ENCODE peak calls at places on chromosomes 2 and 18, in four cellular contexts. T is SK-N-SH, L is NB4, E is K562. X is an unnamed sample.

GRCh38 chr18:5582849-5583667 is 39.3 kb upstream of the EPB41L3 start:
- DNase-seq in T (no peak), L (no peak), E (no peak), X (no peak)

GRCh38 chr18:38006541-38006940 is 440.9 kb upstream of the CELF4 start:
- DNase-seq in T (no peak), L (no peak), E (no peak), X (no peak)

GRCh38 chr2:37365669-37366068 is 21.2 kb downstream of the QPCT start:
- DNase-seq in T (no peak), L (no peak), E (no peak), X (no peak)

GRCh38 chr18:42437001-42437400 is 482.0 kb downstream of the PIK3C3 start:
- DNase-seq in T (no peak), L (no peak), E (no peak), X (no peak)

GRCh38 chr2:138766464-138766863 is 13.7 kb downstream of the NXPH2 start:
- DNase-seq in T (no peak), L (no peak), E (no peak), X (no peak)

GRCh38 chr2:226031962-226032441 is 632.5 kb downstream of the NYAP2 start:
- DNase-seq in T (peak), L (peak), E (no peak), X (no peak)

GRCh38 chr18:73283788-73284187 is 416.0 kb upstream of the NETO1 start:
- DNase-seq in T (no peak), L (no peak), E (no peak), X (no peak)

GRCh38 chr2:9627310-9627709 is 3.5 kb downstream of the YWHAQ start:
- DNase-seq in T (no peak), L (peak), E (peak), X (no peak)

GRCh38 chr2:170076189-170076588 is 101.8 kb upstream of the MYO3B start:
- DNase-seq in T (no peak), L (no peak), E (no peak), X (no peak)

GRCh38 chr2:239168575-239168974 is 232.2 kb downstream of the HDAC4 start:
- DNase-seq in T (no peak), L (no peak), E (no peak), X (no peak)

GRCh38 chr18:72543362-72544055 is 633 bp downstream of the CBLN2 start:
- DNase-seq in T (peak), L (no peak), E (no peak), X (peak)

GRCh38 chr2:105156166-105156565 is 85.4 kb upstream of the GPR45 start:
- DNase-seq in T (no peak), L (no peak), E (no peak), X (no peak)

GRCh38 chr2:54047076-54047475 is 68.3 kb upstream of the ACYP2 start:
- DNase-seq in T (no peak), L (no peak), E (no peak), X (no peak)

GRCh38 chr2:40244251-40245010 is 207.5 kb downstream of the SLC8A1 start:
- DNase-seq in T (peak), L (peak), E (peak), X (peak)

GRCh38 chr18:23259701-23260661 is 124.7 kb downstream of the CABLES1 start:
- DNase-seq in T (peak), L (peak), E (peak), X (peak)

GRCh38 chr2:26008851-26009566 is 24.9 kb upstream of the RAB10 start:
- DNase-seq in T (no peak), L (peak), E (peak), X (no peak)

GRCh38 chr2:45458909-45459563 is 152.0 kb downstream of the SRBD1 start:
- DNase-seq in T (no peak), L (peak), E (peak), X (no peak)

GRCh38 chr2:207532676-207533075 is 2.9 kb downstream of the CREB1 start:
- DNase-seq in T (no peak), L (no peak), E (no peak), X (no peak)

GRCh38 chr2:161988589-161988988 is 85.4 kb downstream of the DPP4 start:
- DNase-seq in T (no peak), L (no peak), E (peak), X (peak)

GRCh38 chr2:202104286-202104870 is 31.3 kb downstream of the KIAA2012 start:
- DNase-seq in T (peak), L (peak), E (peak), X (peak)

GRCh38 chr2:127627740-127628571 is 18.0 kb upstream of the GPR17 start:
- DNase-seq in T (no peak), L (no peak), E (no peak), X (no peak)

GRCh38 chr18:11992096-11992785 is 10.9 kb downstream of the IMPA2 start:
- DNase-seq in T (no peak), L (no peak), E (no peak), X (no peak)

GRCh38 chr2:98433363-98433964 is 11.2 kb upstream of the INPP4A start:
- DNase-seq in T (no peak), L (no peak), E (no peak), X (no peak)

GRCh38 chr2:72803151-72803550 is 22.7 kb downstream of the EXOC6B start:
- DNase-seq in T (no peak), L (no peak), E (no peak), X (no peak)

GRCh38 chr2:171227066-171227782 is 66.5 kb upstream of the TLK1 start:
- DNase-seq in T (no peak), L (no peak), E (no peak), X (no peak)

GRCh38 chr2:9160732-9161131 is 45.9 kb upstream of the ASAP2 start:
- DNase-seq in T (no peak), L (no peak), E (no peak), X (peak)

GRCh38 chr2:219515874-219516629 is 1.8 kb downstream of the ASIC4 start:
- DNase-seq in T (no peak), L (no peak), E (no peak), X (no peak)

GRCh38 chr2:198203306-198203705 is 398.9 kb downstream of the PLCL1 start:
- DNase-seq in T (no peak), L (no peak), E (no peak), X (no peak)

GRCh38 chr2:9667826-9668225 is 37.0 kb upstream of the YWHAQ start:
- DNase-seq in T (no peak), L (no peak), E (no peak), X (no peak)

GRCh38 chr2:145807978-145808377 is 1288.1 kb upstream of the ZEB2 start:
- DNase-seq in T (no peak), L (no peak), E (peak), X (no peak)

GRCh38 chr2:156429211-156429610 is 7.0 kb upstream of the GPD2 start:
- DNase-seq in T (no peak), L (no peak), E (no peak), X (no peak)

GRCh38 chr2:171146633-171147032 is 14.1 kb downstream of the TLK1 start:
- DNase-seq in T (no peak), L (peak), E (no peak), X (no peak)

DNA sequence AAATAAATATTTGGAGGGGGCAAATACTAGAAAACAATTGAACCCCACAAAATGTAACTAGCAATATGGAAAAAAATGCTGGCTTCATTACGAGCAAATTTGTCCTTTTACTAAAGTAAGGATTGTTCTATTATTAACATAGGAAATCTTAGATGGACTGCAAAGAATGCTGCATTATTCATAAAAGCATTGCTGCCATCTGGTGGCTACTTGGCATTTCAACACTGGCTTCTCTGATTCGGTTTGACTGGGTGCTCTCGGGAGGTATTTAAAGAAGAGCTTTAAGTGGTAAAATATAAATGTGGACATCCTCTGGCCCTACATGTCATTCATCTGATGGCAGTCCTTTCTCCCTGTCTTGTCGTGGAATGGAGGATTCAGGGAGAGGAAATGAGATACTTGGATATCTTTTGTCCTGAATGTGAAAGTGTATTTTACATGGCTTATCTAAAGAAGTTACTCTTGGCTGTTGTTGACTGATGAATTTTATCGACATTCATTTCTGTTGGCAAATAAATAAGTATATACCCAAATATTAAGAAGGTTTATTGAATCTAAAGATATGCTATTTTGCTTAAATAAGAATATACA is 130.2 kb downstream of the ARHGAP15 start:
- DNase-seq in T (peak), L (peak), E (peak), X (peak)
- TF ChIP-seq MAX in T (no peak), L (no peak), E (no peak), X (no peak)

GRCh38 chr2:150478206-150478974 is 9.1 kb downstream of the RND3 start:
- DNase-seq in T (no peak), L (no peak), E (no peak), X (no peak)

GRCh38 chr2:150480971-150481830 is 6.3 kb downstream of the RND3 start:
- DNase-seq in T (no peak), L (no peak), E (no peak), X (no peak)

GRCh38 chr2:150482111-150482510 is 5.4 kb downstream of the RND3 start:
- DNase-seq in T (no peak), L (no peak), E (no peak), X (no peak)

GRCh38 chr2:150479075-150479915 is 8.2 kb downstream of the RND3 start:
- DNase-seq in T (no peak), L (no peak), E (no peak), X (no peak)

DNA sequence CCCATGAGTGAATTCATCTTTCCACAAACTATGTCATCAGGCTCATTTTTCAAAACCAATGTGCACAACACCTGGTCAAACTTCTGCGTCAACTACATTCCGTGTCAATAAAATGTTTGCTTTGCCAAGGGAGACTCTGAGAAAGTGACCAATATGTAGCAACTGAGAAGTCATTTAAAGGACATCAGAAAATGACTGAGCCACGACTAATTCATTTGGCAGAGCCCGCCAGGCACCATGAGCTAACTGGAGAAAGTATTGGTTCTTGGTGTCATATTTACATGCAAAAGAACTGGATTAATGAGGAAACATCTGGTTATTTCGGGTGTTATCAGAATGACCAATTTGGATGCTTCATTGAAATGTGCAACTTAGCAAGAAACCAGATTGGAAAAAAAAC is 7.2 kb downstream of the RND3 start:
- DNase-seq in T (no peak), L (no peak), E (no peak), X (no peak)
- TF ChIP-seq MAX in T (no peak), L (no peak), E (no peak), X (no peak)

GRCh38 chr2:136116111-136116812 is 1.7 kb downstream of the CXCR4 start:
- DNase-seq in T (no peak), L (peak), E (peak), X (peak)
- TF ChIP-seq MAX in T (no peak), L (peak), E (no peak), X (no peak)

GRCh38 chr2:64137567-64137966 is 6.7 kb downstream of the PELI1 start:
- DNase-seq in T (no peak), L (peak), E (peak), X (no peak)
- TF ChIP-seq MAX in T (no peak), L (peak), E (no peak), X (no peak)

GRCh38 chr18:9738266-9738969 is 30.3 kb downstream of the RAB31 start:
- DNase-seq in T (no peak), L (no peak), E (no peak), X (no peak)
- TF ChIP-seq MAX in T (no peak), L (no peak), E (no peak), X (no peak)